ENCODE peak calls at places on chromosomes 6 and 20, in seven cellular contexts. One of them, this sample, is unnamed. For H3K4me1, the result is how much of the 10 kb centered on the place peaks cover.

GRCh38 chr20:3616250-3616649 is 46.9 kb downstream of the GFRA4 start:
- DNase-seq in Peyer's patch: no peak
- DNase-seq in spleen: no peak
- DNase-seq in transverse colon: no peak
- DNase-seq in tibial nerve: no peak
- DNase-seq in heart left ventricle: peak
- DNase-seq in adrenal gland: no peak
- DNase-seq in this sample: peak

GRCh38 chr6:135411339-135411738 is 86.2 kb downstream of the AHI1 start:
- DNase-seq in Peyer's patch: no peak
- DNase-seq in spleen: no peak
- DNase-seq in transverse colon: no peak
- DNase-seq in tibial nerve: no peak
- DNase-seq in heart left ventricle: no peak
- DNase-seq in adrenal gland: no peak
- DNase-seq in this sample: no peak

GRCh38 chr6:160194808-160195207 is 63.8 kb downstream of the SLC22A2 start:
- DNase-seq in Peyer's patch: no peak
- DNase-seq in spleen: no peak
- DNase-seq in transverse colon: no peak
- DNase-seq in tibial nerve: no peak
- DNase-seq in heart left ventricle: no peak
- DNase-seq in adrenal gland: no peak
- DNase-seq in this sample: no peak

GRCh38 chr20:346033-346639 is 775 bp upstream of the NRSN2 start:
- DNase-seq in Peyer's patch: no peak
- DNase-seq in spleen: no peak
- DNase-seq in transverse colon: no peak
- DNase-seq in tibial nerve: no peak
- DNase-seq in heart left ventricle: no peak
- DNase-seq in adrenal gland: no peak
- DNase-seq in this sample: no peak

GRCh38 chr6:18600236-18600635 is 213.1 kb downstream of the RNF144B start:
- DNase-seq in Peyer's patch: no peak
- DNase-seq in spleen: no peak
- DNase-seq in transverse colon: no peak
- DNase-seq in tibial nerve: no peak
- DNase-seq in heart left ventricle: no peak
- DNase-seq in adrenal gland: no peak
- DNase-seq in this sample: no peak

GRCh38 chr20:9139106-9139808 is 70.4 kb downstream of the PLCB4 start:
- DNase-seq in Peyer's patch: no peak
- DNase-seq in spleen: no peak
- DNase-seq in transverse colon: no peak
- DNase-seq in tibial nerve: no peak
- DNase-seq in heart left ventricle: no peak
- DNase-seq in adrenal gland: no peak
- DNase-seq in this sample: no peak

GRCh38 chr20:43771791-43772190 is 45.0 kb upstream of the GTSF1L start:
- DNase-seq in Peyer's patch: no peak
- DNase-seq in spleen: no peak
- DNase-seq in transverse colon: no peak
- DNase-seq in tibial nerve: no peak
- DNase-seq in heart left ventricle: no peak
- DNase-seq in adrenal gland: no peak
- DNase-seq in this sample: no peak

GRCh38 chr20:41316602-41317535 is 662 bp downstream of the ZHX3 start:
- DNase-seq in Peyer's patch: peak
- DNase-seq in spleen: peak
- DNase-seq in transverse colon: peak
- DNase-seq in tibial nerve: peak
- DNase-seq in heart left ventricle: peak
- DNase-seq in adrenal gland: peak
- DNase-seq in this sample: peak

GRCh38 chr6:119035459-119035858 is 43.0 kb downstream of the FAM184A start:
- DNase-seq in Peyer's patch: no peak
- DNase-seq in spleen: no peak
- DNase-seq in transverse colon: no peak
- DNase-seq in tibial nerve: no peak
- DNase-seq in heart left ventricle: no peak
- DNase-seq in adrenal gland: no peak
- DNase-seq in this sample: no peak

GRCh38 chr20:17843246-17844132 is 125.1 kb downstream of the SNX5 start:
- DNase-seq in Peyer's patch: no peak
- DNase-seq in spleen: no peak
- DNase-seq in transverse colon: no peak
- DNase-seq in tibial nerve: peak
- DNase-seq in heart left ventricle: peak
- DNase-seq in adrenal gland: peak
- DNase-seq in this sample: no peak

GRCh38 chr6:190596-191395 is 101.5 kb upstream of the DUSP22 start:
- DNase-seq in Peyer's patch: peak
- DNase-seq in spleen: no peak
- DNase-seq in transverse colon: no peak
- DNase-seq in tibial nerve: no peak
- DNase-seq in heart left ventricle: no peak
- DNase-seq in adrenal gland: no peak
- DNase-seq in this sample: no peak

GRCh38 chr6:157535354-157536217 is 154.6 kb downstream of the ZDHHC14 start:
- DNase-seq in Peyer's patch: no peak
- DNase-seq in spleen: no peak
- DNase-seq in transverse colon: no peak
- DNase-seq in tibial nerve: no peak
- DNase-seq in heart left ventricle: no peak
- DNase-seq in adrenal gland: no peak
- DNase-seq in this sample: no peak

GRCh38 chr6:161169690-161170089 is 104.2 kb downstream of the AGPAT4 start:
- DNase-seq in Peyer's patch: no peak
- DNase-seq in spleen: no peak
- DNase-seq in transverse colon: no peak
- DNase-seq in tibial nerve: peak
- DNase-seq in heart left ventricle: peak
- DNase-seq in adrenal gland: peak
- DNase-seq in this sample: no peak

GRCh38 chr20:45969712-45970634 is 2.0 kb downstream of the ZNF335 start:
- DNase-seq in Peyer's patch: no peak
- DNase-seq in spleen: peak
- DNase-seq in transverse colon: peak
- DNase-seq in tibial nerve: no peak
- DNase-seq in heart left ventricle: no peak
- DNase-seq in adrenal gland: peak
- DNase-seq in this sample: no peak

GRCh38 chr20:5688431-5688972 is 61.7 kb upstream of the SHLD1 start:
- DNase-seq in Peyer's patch: no peak
- DNase-seq in spleen: peak
- DNase-seq in transverse colon: no peak
- DNase-seq in tibial nerve: no peak
- DNase-seq in heart left ventricle: peak
- DNase-seq in adrenal gland: peak
- DNase-seq in this sample: no peak

GRCh38 chr20:18024606-18025127 is 33.0 kb downstream of the OVOL2 start:
- DNase-seq in Peyer's patch: no peak
- DNase-seq in spleen: peak
- DNase-seq in transverse colon: no peak
- DNase-seq in tibial nerve: no peak
- DNase-seq in heart left ventricle: no peak
- DNase-seq in adrenal gland: no peak
- DNase-seq in this sample: no peak

GRCh38 chr6:132304891-132305305 is 96.4 kb downstream of the MOXD1 start:
- DNase-seq in Peyer's patch: no peak
- DNase-seq in spleen: no peak
- DNase-seq in transverse colon: no peak
- DNase-seq in tibial nerve: no peak
- DNase-seq in heart left ventricle: no peak
- DNase-seq in adrenal gland: no peak
- DNase-seq in this sample: no peak

GRCh38 chr6:22970004-22970403 is 400.6 kb downstream of the HDGFL1 start:
- DNase-seq in Peyer's patch: no peak
- DNase-seq in spleen: no peak
- DNase-seq in transverse colon: no peak
- DNase-seq in tibial nerve: no peak
- DNase-seq in heart left ventricle: no peak
- DNase-seq in adrenal gland: no peak
- DNase-seq in this sample: no peak

GRCh38 chr6:53582963-53583362 is 38.1 kb upstream of the GCLC start:
- DNase-seq in Peyer's patch: no peak
- DNase-seq in spleen: no peak
- DNase-seq in transverse colon: no peak
- DNase-seq in tibial nerve: no peak
- DNase-seq in heart left ventricle: no peak
- DNase-seq in adrenal gland: no peak
- DNase-seq in this sample: no peak
- H3K4me1 ChIP-seq in Peyer's patch: under half
- H3K4me1 ChIP-seq in spleen: under half
- H3K4me1 ChIP-seq in transverse colon: under half
- H3K4me1 ChIP-seq in tibial nerve: under half
- H3K4me1 ChIP-seq in heart left ventricle: under half
- H3K4me1 ChIP-seq in adrenal gland: under half
- H3K4me1 ChIP-seq in this sample: under half

GRCh38 chr20:1964659-1965405 is 29.0 kb downstream of the PDYN start:
- DNase-seq in Peyer's patch: no peak
- DNase-seq in spleen: no peak
- DNase-seq in transverse colon: no peak
- DNase-seq in tibial nerve: no peak
- DNase-seq in heart left ventricle: no peak
- DNase-seq in adrenal gland: no peak
- DNase-seq in this sample: no peak
- TF ChIP-seq CTCF in Peyer's patch: no peak
- TF ChIP-seq CTCF in spleen: no peak
- TF ChIP-seq CTCF in transverse colon: no peak
- TF ChIP-seq CTCF in tibial nerve: no peak
- TF ChIP-seq CTCF in heart left ventricle: no peak
- TF ChIP-seq CTCF in adrenal gland: no peak
- TF ChIP-seq CTCF in this sample: no peak

DNA sequence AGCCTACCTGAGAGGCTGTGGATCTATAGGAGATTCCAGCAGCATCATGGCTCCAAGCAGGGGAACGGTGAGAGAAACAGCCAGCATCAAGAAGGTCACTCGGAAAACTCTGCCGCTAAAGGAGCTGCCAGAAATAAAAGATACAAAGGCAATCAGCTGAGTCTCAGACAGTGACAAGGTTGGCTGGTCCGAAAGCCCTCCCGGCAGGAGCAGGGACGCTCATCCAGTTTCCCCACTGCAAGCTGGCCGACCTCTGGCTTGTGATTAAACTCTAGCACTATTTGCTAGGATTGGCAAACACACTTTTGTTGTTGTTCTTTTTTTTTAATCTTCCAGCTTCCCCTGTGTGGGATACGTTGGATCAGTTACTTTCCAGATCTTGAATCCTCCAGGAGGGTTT is 8.7 kb downstream of the APMAP start:
- DNase-seq in Peyer's patch: no peak
- DNase-seq in spleen: peak
- DNase-seq in transverse colon: no peak
- DNase-seq in tibial nerve: no peak
- DNase-seq in heart left ventricle: no peak
- DNase-seq in adrenal gland: no peak
- DNase-seq in this sample: no peak
- TF ChIP-seq POLR2A in Peyer's patch: no peak
- TF ChIP-seq POLR2A in spleen: no peak
- TF ChIP-seq POLR2A in transverse colon: no peak
- TF ChIP-seq POLR2A in tibial nerve: no peak
- TF ChIP-seq POLR2A in heart left ventricle: no peak
- TF ChIP-seq POLR2A in adrenal gland: no peak
- TF ChIP-seq POLR2A in this sample: no peak

DNA sequence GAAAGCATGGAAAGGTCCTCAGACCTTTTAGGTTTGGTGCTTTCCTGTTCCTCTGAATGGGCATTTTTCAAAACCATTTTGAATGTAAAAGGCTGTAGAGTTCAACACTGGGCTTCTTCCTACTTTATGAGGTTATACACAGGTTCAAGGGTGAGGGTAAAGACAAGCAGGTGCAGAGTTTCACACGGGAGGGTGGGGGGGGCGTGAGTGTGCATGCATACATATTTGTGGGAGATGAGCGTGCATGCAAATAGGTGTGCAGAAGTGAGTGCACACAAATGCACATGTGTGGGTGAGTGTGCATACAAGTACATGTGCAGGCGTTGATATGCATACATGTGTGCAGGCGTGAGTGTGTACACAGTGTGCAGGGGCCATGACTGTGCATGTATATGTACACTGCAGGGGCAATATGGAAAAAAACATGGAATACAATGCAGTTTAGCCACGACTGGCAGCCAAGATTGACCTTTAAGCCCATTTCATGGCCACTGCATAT is 183.1 kb downstream of the GMPR start:
- DNase-seq in Peyer's patch: no peak
- DNase-seq in spleen: no peak
- DNase-seq in transverse colon: no peak
- DNase-seq in tibial nerve: no peak
- DNase-seq in heart left ventricle: no peak
- DNase-seq in adrenal gland: no peak
- DNase-seq in this sample: no peak
- H3K4me1 ChIP-seq in Peyer's patch: under half
- H3K4me1 ChIP-seq in spleen: under half
- H3K4me1 ChIP-seq in transverse colon: under half
- H3K4me1 ChIP-seq in tibial nerve: under half
- H3K4me1 ChIP-seq in heart left ventricle: under half
- H3K4me1 ChIP-seq in adrenal gland: under half
- H3K4me1 ChIP-seq in this sample: under half

GRCh38 chr20:57387463-57387862 is 3.7 kb upstream of the RBM38 start:
- DNase-seq in Peyer's patch: no peak
- DNase-seq in spleen: peak
- DNase-seq in transverse colon: no peak
- DNase-seq in tibial nerve: no peak
- DNase-seq in heart left ventricle: no peak
- DNase-seq in adrenal gland: no peak
- DNase-seq in this sample: no peak

GRCh38 chr20:57390604-57391438 is at the start of gene RBM38:
- DNase-seq in Peyer's patch: peak
- DNase-seq in spleen: peak
- DNase-seq in transverse colon: peak
- DNase-seq in tibial nerve: no peak
- DNase-seq in heart left ventricle: peak
- DNase-seq in adrenal gland: peak
- DNase-seq in this sample: no peak

GRCh38 chr20:57387945-57388351 is 3.2 kb upstream of the RBM38 start:
- DNase-seq in Peyer's patch: no peak
- DNase-seq in spleen: peak
- DNase-seq in transverse colon: no peak
- DNase-seq in tibial nerve: no peak
- DNase-seq in heart left ventricle: no peak
- DNase-seq in adrenal gland: no peak
- DNase-seq in this sample: no peak

GRCh38 chr20:57389695-57390603 is 1.2 kb upstream of the RBM38 start:
- DNase-seq in Peyer's patch: peak
- DNase-seq in spleen: peak
- DNase-seq in transverse colon: peak
- DNase-seq in tibial nerve: no peak
- DNase-seq in heart left ventricle: peak
- DNase-seq in adrenal gland: peak
- DNase-seq in this sample: no peak

GRCh38 chr20:57388953-57389694 is 2.1 kb upstream of the RBM38 start:
- DNase-seq in Peyer's patch: peak
- DNase-seq in spleen: peak
- DNase-seq in transverse colon: peak
- DNase-seq in tibial nerve: peak
- DNase-seq in heart left ventricle: peak
- DNase-seq in adrenal gland: peak
- DNase-seq in this sample: no peak
- TF ChIP-seq CTCF in Peyer's patch: no peak
- TF ChIP-seq CTCF in spleen: peak
- TF ChIP-seq CTCF in transverse colon: peak
- TF ChIP-seq CTCF in tibial nerve: no peak
- TF ChIP-seq CTCF in heart left ventricle: no peak
- TF ChIP-seq CTCF in adrenal gland: no peak
- TF ChIP-seq CTCF in this sample: peak